ENCODE peak calls at places on chromosomes 12 and 14, in five cellular contexts. P is AG09309, H is IMR-90, X is choroid plexus epithelial cell, K is ovary. E is an unnamed sample.
A peak's percentile ranks its signal among the peaks of the same experiment; 100 is the strongest.

GRCh38 chr14:75328575-75328974 is 49.9 kb downstream of the FOS start:
- DNase-seq in P (no peak), H (no peak), X (no peak), K (no peak), E (no peak)

GRCh38 chr12:55931780-55932545 is 1.0 kb downstream of the DGKA start:
- DNase-seq in P (no peak), H (peak; percentile 29), X (peak; percentile 41), K (peak; percentile 62), E (peak; percentile 39)

GRCh38 chr12:65203376-65203775 is 34.0 kb downstream of the LEMD3 start:
- DNase-seq in P (no peak), H (no peak), X (no peak), K (no peak), E (peak; percentile 56)

GRCh38 chr12:92408072-92408900 is 262.6 kb upstream of the BTG1 start:
- DNase-seq in P (no peak), H (no peak), X (peak; percentile 12), K (no peak), E (peak; percentile 21)

GRCh38 chr12:112862570-112863137 is 44.1 kb upstream of the OAS1 start:
- DNase-seq in P (no peak), H (no peak), X (no peak), K (no peak), E (no peak)

GRCh38 chr14:58690801-58691516 is 53.2 kb downstream of the DACT1 start:
- DNase-seq in P (no peak), H (no peak), X (no peak), K (no peak), E (no peak)

GRCh38 chr14:96176811-96177211 is 27.8 kb upstream of the BDKRB2 start:
- DNase-seq in P (peak; percentile 93), H (peak; percentile 91), X (peak; percentile 78), K (peak; percentile 62), E (peak; percentile 76)

GRCh38 chr14:94161979-94162378 is 12.1 kb upstream of the PPP4R4 start:
- DNase-seq in P (no peak), H (no peak), X (peak; percentile 57), K (peak; percentile 16), E (peak; percentile 15)

GRCh38 chr12:19139795-19140194 is 10.3 kb downstream of the PLEKHA5 start:
- DNase-seq in P (no peak), H (no peak), X (peak; percentile 39), K (no peak), E (peak; percentile 57)

GRCh38 chr12:132238487-132239248 is 90.7 kb downstream of the GALNT9 start:
- DNase-seq in P (no peak), H (no peak), X (peak; percentile 12), K (no peak), E (no peak)

GRCh38 chr12:50581226-50582184 is 76.7 kb downstream of the DIP2B start:
- DNase-seq in P (no peak), H (peak; percentile 93), X (peak; percentile 59), K (no peak), E (peak; percentile 36)

GRCh38 chr14:64983439-64984310 is 3.0 kb upstream of the FNTB start:
- DNase-seq in P (no peak), H (peak; percentile 74), X (peak; percentile 86), K (no peak), E (peak; percentile 66)

GRCh38 chr12:107402041-107403022 is 283.3 kb upstream of the PWP1 start:
- DNase-seq in P (no peak), H (peak; percentile 62), X (peak; percentile 88), K (no peak), E (peak; percentile 68)
- TF ChIP-seq CTCF in P (peak; percentile 82), H (peak; percentile 72), X (peak; percentile 96), K (no peak), E (peak; percentile 78)

GRCh38 chr12:103547929-103548328 is 39.1 kb upstream of the STAB2 start:
- DNase-seq in P (no peak), H (no peak), X (no peak), K (no peak), E (no peak)
- TF ChIP-seq CTCF in P (no peak), H (no peak), X (no peak), K (no peak), E (no peak)

GRCh38 chr14:29493849-29494248 is 433.8 kb downstream of the PRKD1 start:
- DNase-seq in P (no peak), H (no peak), X (no peak), K (no peak), E (no peak)

GRCh38 chr14:29489911-29490310 is 437.7 kb downstream of the PRKD1 start:
- DNase-seq in P (no peak), H (no peak), X (no peak), K (no peak), E (no peak)

GRCh38 chr14:29494312-29494711 is 433.3 kb downstream of the PRKD1 start:
- DNase-seq in P (no peak), H (no peak), X (no peak), K (no peak), E (no peak)
- TF ChIP-seq CTCF in P (no peak), H (no peak), X (no peak), K (no peak), E (no peak)

GRCh38 chr12:80620281-80620680 is 87.2 kb upstream of the MYF6 start:
- DNase-seq in P (no peak), H (no peak), X (no peak), K (no peak), E (no peak)

GRCh38 chr12:80624986-80625530 is 82.4 kb upstream of the MYF6 start:
- DNase-seq in P (no peak), H (no peak), X (no peak), K (no peak), E (no peak)

GRCh38 chr12:80625901-80626300 is 81.5 kb upstream of the MYF6 start:
- DNase-seq in P (no peak), H (no peak), X (no peak), K (no peak), E (peak; percentile 29)

GRCh38 chr12:80617733-80618132 is 89.7 kb upstream of the MYF6 start:
- DNase-seq in P (no peak), H (no peak), X (no peak), K (no peak), E (no peak)

GRCh38 chr12:80622271-80622670 is 85.2 kb upstream of the MYF6 start:
- DNase-seq in P (no peak), H (no peak), X (peak; percentile 26), K (no peak), E (no peak)
- TF ChIP-seq CTCF in P (peak; percentile 35), H (peak; percentile 36), X (peak; percentile 45), K (no peak), E (peak; percentile 31)

DNA sequence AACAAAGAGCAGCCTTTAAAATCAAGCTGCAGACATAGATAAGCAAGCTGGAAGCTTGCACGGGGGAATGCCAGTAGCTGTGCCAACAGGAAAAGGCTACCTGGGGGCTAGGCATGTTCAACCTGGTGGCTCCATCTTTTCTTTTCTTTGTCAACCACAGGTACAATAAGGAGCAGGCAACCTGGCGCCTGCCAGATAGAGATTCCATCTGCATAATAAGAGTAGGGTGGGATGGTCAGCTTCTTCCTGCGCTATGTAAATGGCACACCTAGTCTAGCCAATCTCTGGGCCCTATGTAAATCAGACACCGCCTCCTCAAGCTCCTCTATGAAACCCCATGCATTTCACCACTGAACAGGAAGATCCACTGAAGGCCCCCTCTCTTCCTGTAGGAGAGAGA is 87.4 kb upstream of the PKP2 start:
- DNase-seq in P (no peak), H (no peak), X (no peak), K (no peak), E (no peak)
- TF ChIP-seq CTCF in P (no peak), H (no peak), X (no peak), K (no peak), E (no peak)

GRCh38 chr12:3304436-3305135 is 186.4 kb upstream of the PRMT8 start:
- DNase-seq in P (peak; percentile 27), H (peak; percentile 85), X (peak; percentile 70), K (no peak), E (peak; percentile 51)

GRCh38 chr12:3305904-3306619 is 184.9 kb upstream of the PRMT8 start:
- DNase-seq in P (no peak), H (no peak), X (no peak), K (no peak), E (no peak)

GRCh38 chr12:3302406-3303041 is 188.5 kb upstream of the PRMT8 start:
- DNase-seq in P (no peak), H (no peak), X (no peak), K (no peak), E (no peak)

GRCh38 chr12:3305464-3305863 is 185.5 kb upstream of the PRMT8 start:
- DNase-seq in P (no peak), H (no peak), X (no peak), K (no peak), E (no peak)

GRCh38 chr12:3303410-3304136 is 187.4 kb upstream of the PRMT8 start:
- DNase-seq in P (no peak), H (no peak), X (peak; percentile 22), K (no peak), E (no peak)
- TF ChIP-seq CTCF in P (peak; percentile 20), H (no peak), X (peak; percentile 42), K (no peak), E (no peak)

DNA sequence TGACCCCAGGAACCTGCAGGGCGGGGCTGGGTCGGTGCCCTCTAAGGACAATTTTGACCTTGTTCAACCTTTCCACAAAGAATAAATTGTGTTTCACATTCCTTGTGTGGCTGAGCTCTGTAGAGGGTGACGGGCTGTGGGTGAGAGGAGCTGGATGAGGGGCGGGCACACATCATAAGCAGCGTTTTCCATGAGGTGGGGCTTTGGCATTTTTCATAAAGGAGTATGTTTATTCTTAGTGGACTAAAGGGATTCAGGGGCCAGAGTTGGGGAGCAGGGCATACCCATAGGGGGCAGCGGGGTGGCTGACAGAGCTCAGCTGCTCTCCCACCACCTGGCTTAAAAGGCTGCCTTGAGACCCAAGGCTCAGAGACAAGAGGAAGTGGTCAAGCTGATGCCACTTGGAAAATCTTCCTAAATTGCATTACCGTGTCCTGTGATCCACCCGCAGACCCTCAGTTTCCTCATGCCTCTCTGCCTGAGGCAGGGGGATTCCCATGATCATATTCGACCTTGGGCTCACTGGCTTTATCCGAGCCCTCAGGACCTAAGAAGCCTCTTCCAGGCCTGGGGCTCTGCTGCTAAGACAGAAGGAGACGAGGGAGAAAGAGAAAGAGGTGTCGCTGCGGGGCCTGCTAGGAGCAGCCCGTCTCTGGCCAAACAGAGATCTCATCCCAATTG is 11.4 kb downstream of the MMP14 start:
- DNase-seq in P (no peak), H (peak; percentile 84), X (peak; percentile 76), K (peak; percentile 45), E (peak; percentile 90)
- TF ChIP-seq CTCF in P (peak; percentile 3), H (peak; percentile 21), X (peak; percentile 14), K (no peak), E (no peak)

GRCh38 chr12:14892726-14893442 is 7.2 kb upstream of the MGP start:
- DNase-seq in P (no peak), H (peak; percentile 2), X (peak; percentile 54), K (peak; percentile 75), E (peak; percentile 40)
- TF ChIP-seq CTCF in P (peak; percentile 29), H (no peak), X (peak; percentile 34), K (peak; percentile 34), E (no peak)